ENCODE peak calls at places on chromosomes 3 and 15, in eight cellular contexts. M is CD4-positive, alpha-beta T cell; J is GM10248; A is psoas muscle; S is esophagus squamous epithelium; O is A549; H is cardiac muscle cell; C is GM13976. Z is an unnamed sample.

GRCh38 chr3:21290557-21290956 is 460.5 kb downstream of the ZNF385D start:
- DNase-seq in J (no peak), H (peak; percentile 2), C (no peak), S (no peak), M (no peak), O (no peak), A (no peak), Z (no peak)

GRCh38 chr15:59691194-59691805 is 2.2 kb upstream of the BNIP2 start:
- DNase-seq in O (peak; percentile 36), J (peak; percentile 35), H (peak; percentile 35), S (no peak), C (peak; percentile 51), A (no peak), M (peak; percentile 25), Z (peak; percentile 42)

GRCh38 chr15:63601026-63601726 is 4.0 kb downstream of the FBXL22 start:
- DNase-seq in H (peak; percentile 36), J (peak; percentile 41), S (no peak), M (peak; percentile 23), A (peak; percentile 67), O (peak; percentile 61), C (peak; percentile 60), Z (peak; percentile 64)

GRCh38 chr15:25207369-25207768 is 231.5 kb downstream of the UBE3A start:
- DNase-seq in H (no peak), O (no peak), S (no peak), C (no peak), M (no peak), J (no peak), A (no peak), Z (no peak)

GRCh38 chr3:170355738-170356595 is 1.5 kb upstream of the SKIL start:
- DNase-seq in S (peak; percentile 5), J (no peak), H (peak; percentile 47), M (no peak), C (peak; percentile 43), O (no peak), A (no peak), Z (peak; percentile 46)

GRCh38 chr3:170869645-170870593 is at the start of gene RPL22L1:
- DNase-seq in C (peak; percentile 92), A (peak; percentile 97), H (peak; percentile 96), M (peak; percentile 86), O (peak; percentile 72), S (no peak), J (peak; percentile 92), Z (peak; percentile 88)

GRCh38 chr15:51281368-51281967 is 56.9 kb downstream of the CYP19A1 start:
- DNase-seq in J (peak; percentile 69), C (peak; percentile 69), A (peak; percentile 72), O (peak; percentile 60), S (no peak), M (no peak), H (peak; percentile 76), Z (peak; percentile 71)

GRCh38 chr3:25019506-25019905 is 408.6 kb upstream of the RARB start:
- DNase-seq in J (no peak), S (no peak), O (no peak), C (no peak), H (no peak), M (no peak), A (no peak), Z (no peak)

GRCh38 chr3:25143356-25143704 is 284.7 kb upstream of the RARB start:
- DNase-seq in A (no peak), H (no peak), J (no peak), C (no peak), O (no peak), S (no peak), M (no peak), Z (no peak)

GRCh38 chr3:146655333-146655996 is 50.3 kb upstream of the PLSCR5 start:
- DNase-seq in S (no peak), C (no peak), H (no peak), J (no peak), O (no peak), M (no peak), A (no peak), Z (no peak)

GRCh38 chr3:111852540-111852939 is 6.5 kb upstream of the PHLDB2 start:
- DNase-seq in O (no peak), A (no peak), M (no peak), H (no peak), J (no peak), C (no peak), S (no peak), Z (no peak)

GRCh38 chr3:46380471-46381215 is 9.9 kb downstream of the CCR5 start:
- DNase-seq in C (no peak), J (no peak), M (no peak), O (no peak), S (no peak), H (no peak), A (peak; percentile 56), Z (no peak)

GRCh38 chr3:129231331-129232119 is 17.9 kb upstream of the COPG1 start:
- DNase-seq in H (no peak), C (no peak), A (no peak), S (no peak), M (no peak), O (no peak), J (no peak), Z (no peak)

GRCh38 chr3:129226374-129226773 is 23.0 kb upstream of the COPG1 start:
- DNase-seq in J (no peak), M (no peak), O (peak; percentile 71), S (no peak), A (peak; percentile 97), C (no peak), H (no peak), Z (no peak)

GRCh38 chr3:129230311-129231019 is 18.9 kb upstream of the COPG1 start:
- DNase-seq in S (no peak), O (no peak), M (no peak), H (no peak), C (no peak), A (no peak), J (no peak), Z (no peak)

GRCh38 chr3:129224984-129225393 is 24.4 kb upstream of the COPG1 start:
- DNase-seq in M (no peak), H (no peak), C (no peak), S (peak; percentile 16), O (peak; percentile 80), J (no peak), A (peak; percentile 96), Z (no peak)

GRCh38 chr3:129228891-129229585 is 20.4 kb upstream of the COPG1 start:
- DNase-seq in H (no peak), A (no peak), J (no peak), S (no peak), C (no peak), O (no peak), M (no peak), Z (no peak)
- TF ChIP-seq CTCF in H (no peak), A (no peak), J (no peak), S (no peak), C (no peak), O (no peak), M (no peak), Z (no peak)

GRCh38 chr3:129120254-129121004 is 1.2 kb downstream of the RAB43 start:
- DNase-seq in C (peak; percentile 91), M (peak; percentile 81), A (peak; percentile 89), O (peak; percentile 89), S (peak; percentile 63), H (peak; percentile 76), J (peak; percentile 92), Z (peak; percentile 95)
- TF ChIP-seq CTCF in C (no peak), M (peak; percentile 36), A (peak; percentile 35), O (no peak), S (peak; percentile 41), H (peak; percentile 17), J (no peak), Z (no peak)

GRCh38 chr3:52387481-52387880 is 57.4 kb downstream of the SEMA3G start:
- DNase-seq in M (no peak), C (no peak), H (no peak), J (no peak), S (no peak), A (no peak), O (no peak), Z (no peak)

GRCh38 chr3:52384009-52384761 is 60.7 kb downstream of the SEMA3G start:
- DNase-seq in C (no peak), M (no peak), S (no peak), J (no peak), O (no peak), A (no peak), H (no peak), Z (no peak)

GRCh38 chr3:52383446-52383845 is 61.5 kb downstream of the SEMA3G start:
- DNase-seq in O (no peak), M (no peak), S (no peak), H (no peak), C (no peak), J (no peak), A (no peak), Z (no peak)

GRCh38 chr3:52388348-52388821 is 56.5 kb downstream of the SEMA3G start:
- DNase-seq in O (no peak), S (no peak), H (no peak), M (no peak), A (no peak), C (no peak), J (no peak), Z (no peak)

GRCh38 chr3:52385157-52385556 is 59.7 kb downstream of the SEMA3G start:
- DNase-seq in J (peak; percentile 75), O (peak; percentile 64), S (no peak), H (peak; percentile 69), A (no peak), C (peak; percentile 79), M (no peak), Z (peak; percentile 80)
- TF ChIP-seq CTCF in J (peak; percentile 50), O (peak; percentile 35), S (peak; percentile 37), H (peak; percentile 52), A (peak; percentile 12), C (peak; percentile 41), M (no peak), Z (peak; percentile 83)

GRCh38 chr3:179768080-179768479 is 115.2 kb downstream of the USP13 start:
- DNase-seq in O (peak; percentile 14), A (no peak), J (no peak), S (no peak), H (peak; percentile 51), C (no peak), M (no peak), Z (no peak)
- TF ChIP-seq CTCF in O (peak; percentile 39), A (peak; percentile 16), J (peak; percentile 38), S (no peak), H (peak; percentile 69), C (peak; percentile 37), M (no peak), Z (no peak)

GRCh38 chr3:125172346-125172745 is 40.2 kb downstream of the SLC12A8 start:
- DNase-seq in O (no peak), A (no peak), C (no peak), J (no peak), S (no peak), H (no peak), M (no peak), Z (no peak)
- TF ChIP-seq CTCF in O (no peak), A (no peak), C (no peak), J (no peak), S (no peak), H (no peak), M (no peak), Z (no peak)

Z was measured in GM20000.